ENCODE peak calls at places on chromosomes 4 and X, in six cellular contexts. I is K562, H is GM12878, J is HepG2, Q is H1, G is HCT116. O is an unnamed sample. For H3K4me1, the result is how much of the 10 kb centered on the place peaks cover.

GRCh38 chr4:154593868-154594267 is 3.3 kb upstream of the FGA start:
- DNase-seq in I (no peak), H (no peak), Q (no peak), J (no peak), G (no peak), O (no peak)

GRCh38 chr4:156290811-156291210 is 337.1 kb upstream of the CTSO start:
- DNase-seq in J (no peak), Q (no peak), I (no peak), H (no peak), G (no peak), O (no peak)

GRCh38 chrX:72079607-72080006 is 52.1 kb downstream of the RTL5 start:
- DNase-seq in I (no peak), J (no peak), G (no peak), H (no peak), Q (no peak), O (no peak)

GRCh38 chr4:58081356-58081755 is 971.2 kb upstream of the IGFBP7 start:
- DNase-seq in H (no peak), I (no peak), G (no peak), J (no peak), Q (no peak), O (no peak)

GRCh38 chr4:16659120-16659519 is 239.3 kb downstream of the LDB2 start:
- DNase-seq in Q (no peak), G (no peak), J (no peak), H (no peak), I (no peak), O (peak)

GRCh38 chr4:157012296-157012695 is 40.7 kb upstream of the PDGFC start:
- DNase-seq in Q (no peak), G (no peak), J (no peak), H (no peak), I (no peak), O (no peak)

GRCh38 chr4:14908635-14909034 is 93.6 kb upstream of the CPEB2 start:
- DNase-seq in H (no peak), J (no peak), Q (no peak), G (peak), I (no peak), O (no peak)

GRCh38 chrX:38500886-38501285 is 60.5 kb upstream of the TSPAN7 start:
- DNase-seq in Q (no peak), I (no peak), G (no peak), J (no peak), H (no peak), O (no peak)

GRCh38 chr4:36990108-36990872 is 254.3 kb upstream of the NWD2 start:
- DNase-seq in H (no peak), J (no peak), I (peak), G (no peak), Q (no peak), O (no peak)

GRCh38 chrX:40459576-40460158 is 121.1 kb upstream of the ATP6AP2 start:
- DNase-seq in I (no peak), G (no peak), Q (peak), J (no peak), H (no peak), O (peak)

GRCh38 chrX:23246001-23246400 is 88.6 kb upstream of the PTCHD1 start:
- DNase-seq in G (no peak), J (no peak), Q (no peak), H (no peak), I (no peak), O (no peak)

GRCh38 chr4:140004580-140005314 is 149.2 kb downstream of the MAML3 start:
- DNase-seq in Q (peak), J (no peak), I (no peak), G (no peak), H (no peak), O (peak)

GRCh38 chr4:20592666-20593065 is 107.6 kb upstream of the PACRGL start:
- DNase-seq in G (no peak), H (no peak), Q (no peak), I (no peak), J (no peak), O (no peak)

GRCh38 chr4:116839826-116840225 is 245.6 kb downstream of the TRAM1L1 start:
- DNase-seq in I (no peak), H (no peak), J (no peak), Q (no peak), G (no peak), O (no peak)

GRCh38 chrX:17635231-17635630 is 102.1 kb upstream of the SCML1 start:
- DNase-seq in Q (peak), I (no peak), H (no peak), J (no peak), G (no peak), O (no peak)

GRCh38 chrX:1521459-1521956 is 15.5 kb downstream of the P2RY8 start:
- DNase-seq in J (peak), I (no peak), G (no peak), H (peak), Q (peak), O (no peak)

GRCh38 chrX:138765061-138765460 is 53.5 kb upstream of the FGF13 start:
- DNase-seq in H (no peak), G (no peak), I (no peak), Q (no peak), J (no peak), O (no peak)

GRCh38 chr4:85166318-85166717 is 199.8 kb upstream of the WDFY3 start:
- DNase-seq in I (no peak), Q (no peak), J (no peak), G (no peak), H (no peak), O (no peak)

GRCh38 chr4:1241466-1241935 is 7.4 kb downstream of the CTBP1 start:
- DNase-seq in Q (no peak), I (no peak), H (no peak), G (no peak), J (no peak), O (peak)
- TF ChIP-seq YY1 in Q (no peak), I (no peak), H (no peak), G (no peak), J (no peak), O (no peak)

GRCh38 chr4:65668201-65669007 is 1.9 kb downstream of the EPHA5 start:
- DNase-seq in Q (peak), H (no peak), I (no peak), G (no peak), J (no peak), O (peak)

GRCh38 chr4:65669008-65669971 is 999 bp downstream of the EPHA5 start:
- DNase-seq in J (no peak), I (no peak), Q (peak), G (no peak), H (no peak), O (peak)

GRCh38 chr4:65670331-65671031 is at the start of gene EPHA5:
- DNase-seq in Q (peak), G (no peak), J (peak), I (peak), H (no peak), O (peak)

GRCh38 chr4:65669981-65670330 is 333 bp downstream of the EPHA5 start:
- DNase-seq in Q (no peak), J (no peak), H (no peak), G (no peak), I (no peak), O (no peak)

GRCh38 chr4:65665951-65666523 is 4.3 kb downstream of the EPHA5 start:
- DNase-seq in I (no peak), G (no peak), J (no peak), H (no peak), Q (no peak), O (no peak)
- H3K4me2 ChIP-seq in I (no peak), G (no peak), J (no peak), H (no peak), Q (no peak), O (no peak)

GRCh38 chr4:146061610-146062324 is 113.8 kb upstream of the LSM6 start:
- DNase-seq in G (no peak), J (no peak), I (no peak), Q (no peak), H (no peak), O (no peak)
- H3K4me1 ChIP-seq in G (under half), J (under half), I (under half), Q (under half), H (under half), O (under half)

GRCh38 chr4:59094505-59094904 is 1984.3 kb upstream of the IGFBP7 start:
- DNase-seq in J (no peak), I (no peak), Q (peak), H (no peak), G (no peak), O (no peak)
- TF ChIP-seq YY1 in J (no peak), I (no peak), Q (no peak), H (no peak), G (no peak), O (no peak)

DNA sequence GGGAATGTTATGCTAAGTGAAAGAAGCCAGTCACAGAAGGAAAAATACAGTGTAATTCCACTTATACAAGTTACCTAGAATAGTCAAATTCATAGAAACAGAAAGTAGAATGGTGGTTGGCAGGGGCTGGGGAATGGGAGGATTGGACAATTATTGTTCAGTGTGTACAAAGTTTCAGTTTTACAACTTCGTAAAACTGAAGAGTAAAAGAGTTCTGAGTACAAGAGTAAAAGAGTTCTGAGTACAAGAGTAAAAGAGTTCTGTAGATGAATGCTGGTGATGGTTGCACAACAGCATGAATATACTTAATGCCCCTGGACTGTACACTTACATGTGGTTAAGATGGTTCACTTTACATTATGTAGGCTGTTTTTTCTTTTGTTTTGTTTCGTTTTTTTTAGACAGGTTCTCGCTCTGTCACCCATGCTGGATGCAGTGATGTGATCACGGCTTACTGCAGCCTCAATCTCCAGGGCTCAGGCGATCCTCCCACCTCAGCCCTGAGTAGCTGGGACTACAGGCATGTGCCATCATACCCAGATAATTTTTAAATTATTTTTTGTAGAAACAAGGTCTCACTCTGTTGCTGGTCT is 230.9 kb downstream of the SOWAHB start:
- DNase-seq in J (no peak), Q (no peak), H (no peak), I (no peak), G (no peak), O (no peak)
- H3K4me2 ChIP-seq in J (no peak), Q (no peak), H (peak), I (no peak), G (no peak), O (no peak)

GRCh38 chrX:47576021-47576898 is 6.0 kb upstream of the TIMP1 start:
- DNase-seq in H (no peak), Q (no peak), G (no peak), J (no peak), I (no peak), O (no peak)
- H3K4me1 ChIP-seq in H (under half), Q (under half), G (under half), J (under half), I (under half), O (under half)

DNA sequence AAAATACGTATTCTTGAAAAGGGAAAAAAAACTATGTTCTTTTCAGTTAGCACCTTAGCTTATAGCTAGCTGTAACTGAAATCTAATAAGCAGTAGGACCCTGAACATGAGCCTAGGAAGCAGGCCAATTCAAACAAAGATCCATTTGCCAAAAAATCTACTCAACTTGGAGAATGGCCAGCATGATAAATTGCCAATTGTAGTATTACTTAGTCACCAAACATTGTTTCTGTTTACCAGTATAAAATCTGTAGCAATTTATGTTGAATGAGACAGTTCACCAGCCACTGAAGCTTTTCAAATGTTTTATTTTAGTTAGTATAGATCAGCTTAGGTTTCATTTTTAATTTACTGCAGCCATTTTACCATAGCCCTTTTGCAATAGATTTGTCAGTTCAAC is 323.6 kb upstream of the DIPK2B start:
- DNase-seq in H (no peak), Q (no peak), I (no peak), J (no peak), G (no peak), O (no peak)
- TF ChIP-seq YY1 in H (no peak), Q (no peak), I (no peak), J (no peak), G (no peak), O (peak)

GRCh38 chr4:147101678-147102077 is 156.0 kb upstream of the TTC29 start:
- DNase-seq in H (no peak), Q (no peak), I (no peak), G (no peak), J (no peak), O (no peak)
- H3K4me2 ChIP-seq in H (no peak), Q (no peak), I (no peak), G (no peak), J (no peak), O (no peak)

DNA sequence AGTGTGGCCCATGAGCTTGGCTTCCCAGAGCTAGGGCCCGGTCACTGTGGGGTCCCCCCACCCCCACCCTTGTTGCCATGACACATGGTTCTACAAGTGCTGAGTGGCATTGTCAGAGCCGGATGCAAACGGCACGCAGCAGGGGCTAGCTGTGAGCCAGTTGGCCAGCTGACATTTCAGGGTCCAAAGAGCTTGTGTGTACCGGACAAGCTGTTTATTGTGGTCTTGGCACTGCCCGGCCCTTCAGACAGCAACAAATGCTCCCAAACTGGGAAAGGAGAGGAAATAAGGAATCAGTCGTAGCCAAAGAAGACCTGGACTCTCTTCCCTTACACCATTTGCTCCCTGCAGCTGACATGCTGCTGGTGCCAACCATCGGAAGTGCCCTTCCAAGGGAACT is 36.8 kb downstream of the TSC22D3 start:
- DNase-seq in J (no peak), H (no peak), Q (no peak), G (no peak), I (no peak), O (no peak)
- H3K4me1 ChIP-seq in J (under half), H (under half), Q (under half), G (under half), I (under half), O (under half)

O was measured in SK-N-SH.